ENCODE peak calls at places on chromosomes 16 and 17, in ten cellular contexts. One of them, this sample, is unnamed.
A peak's percentile ranks its signal among the peaks of the same experiment; 100 is the strongest.

GRCh38 chr17:45334231-45334630 is 17.4 kb upstream of the MAP3K14 start:
- DNase-seq in Peyer's patch: no peak
- DNase-seq in mucosa of descending colon: no peak
- DNase-seq in lower lobe of right lung: no peak
- DNase-seq in ovary: no peak
- DNase-seq in stomach: no peak
- DNase-seq in IMR-90: no peak
- DNase-seq in heart left ventricle: no peak
- DNase-seq in sigmoid colon: peak; percentile 40
- DNase-seq in cardiac muscle cell: no peak
- DNase-seq in this sample: no peak

GRCh38 chr17:57285681-57286080 is 29.4 kb downstream of the MSI2 start:
- DNase-seq in Peyer's patch: no peak
- DNase-seq in mucosa of descending colon: no peak
- DNase-seq in lower lobe of right lung: no peak
- DNase-seq in ovary: no peak
- DNase-seq in stomach: no peak
- DNase-seq in IMR-90: no peak
- DNase-seq in heart left ventricle: no peak
- DNase-seq in sigmoid colon: no peak
- DNase-seq in cardiac muscle cell: no peak
- DNase-seq in this sample: no peak

GRCh38 chr17:37447641-37448040 is 41.0 kb downstream of the TADA2A start:
- DNase-seq in Peyer's patch: no peak
- DNase-seq in mucosa of descending colon: no peak
- DNase-seq in lower lobe of right lung: no peak
- DNase-seq in ovary: no peak
- DNase-seq in stomach: no peak
- DNase-seq in IMR-90: peak; percentile 51
- DNase-seq in heart left ventricle: no peak
- DNase-seq in sigmoid colon: no peak
- DNase-seq in cardiac muscle cell: no peak
- DNase-seq in this sample: no peak

GRCh38 chr16:81485824-81486554 is 41.4 kb downstream of the CMIP start:
- DNase-seq in Peyer's patch: no peak
- DNase-seq in mucosa of descending colon: no peak
- DNase-seq in lower lobe of right lung: no peak
- DNase-seq in ovary: no peak
- DNase-seq in stomach: no peak
- DNase-seq in IMR-90: no peak
- DNase-seq in heart left ventricle: peak; percentile 26
- DNase-seq in sigmoid colon: no peak
- DNase-seq in cardiac muscle cell: peak; percentile 41
- DNase-seq in this sample: no peak

GRCh38 chr16:67804853-67805542 is 1.4 kb downstream of the RANBP10 start:
- DNase-seq in Peyer's patch: no peak
- DNase-seq in mucosa of descending colon: no peak
- DNase-seq in lower lobe of right lung: no peak
- DNase-seq in ovary: no peak
- DNase-seq in stomach: no peak
- DNase-seq in IMR-90: peak; percentile 34
- DNase-seq in heart left ventricle: no peak
- DNase-seq in sigmoid colon: no peak
- DNase-seq in cardiac muscle cell: no peak
- DNase-seq in this sample: no peak

GRCh38 chr17:39404542-39405378 is 3.3 kb upstream of the FBXL20 start:
- DNase-seq in Peyer's patch: no peak
- DNase-seq in mucosa of descending colon: no peak
- DNase-seq in lower lobe of right lung: no peak
- DNase-seq in ovary: no peak
- DNase-seq in stomach: no peak
- DNase-seq in IMR-90: peak; percentile 91
- DNase-seq in heart left ventricle: no peak
- DNase-seq in sigmoid colon: no peak
- DNase-seq in cardiac muscle cell: peak; percentile 85
- DNase-seq in this sample: no peak

GRCh38 chr16:55145771-55146603 is 178.0 kb upstream of the IRX6 start:
- DNase-seq in Peyer's patch: no peak
- DNase-seq in mucosa of descending colon: no peak
- DNase-seq in lower lobe of right lung: no peak
- DNase-seq in ovary: no peak
- DNase-seq in stomach: no peak
- DNase-seq in IMR-90: no peak
- DNase-seq in heart left ventricle: no peak
- DNase-seq in sigmoid colon: no peak
- DNase-seq in cardiac muscle cell: no peak
- DNase-seq in this sample: no peak

GRCh38 chr17:77649717-77650211 is 308.7 kb upstream of the TNRC6C start:
- DNase-seq in Peyer's patch: peak; percentile 10
- DNase-seq in mucosa of descending colon: no peak
- DNase-seq in lower lobe of right lung: no peak
- DNase-seq in ovary: no peak
- DNase-seq in stomach: no peak
- DNase-seq in IMR-90: no peak
- DNase-seq in heart left ventricle: no peak
- DNase-seq in sigmoid colon: peak; percentile 18
- DNase-seq in cardiac muscle cell: peak; percentile 8
- DNase-seq in this sample: no peak

GRCh38 chr16:4297480-4297879 is 18.4 kb upstream of the GLIS2 start:
- DNase-seq in Peyer's patch: no peak
- DNase-seq in mucosa of descending colon: no peak
- DNase-seq in lower lobe of right lung: no peak
- DNase-seq in ovary: no peak
- DNase-seq in stomach: no peak
- DNase-seq in IMR-90: no peak
- DNase-seq in heart left ventricle: no peak
- DNase-seq in sigmoid colon: no peak
- DNase-seq in cardiac muscle cell: no peak
- DNase-seq in this sample: no peak

GRCh38 chr16:4301968-4302367 is 13.9 kb upstream of the GLIS2 start:
- DNase-seq in Peyer's patch: no peak
- DNase-seq in mucosa of descending colon: no peak
- DNase-seq in lower lobe of right lung: no peak
- DNase-seq in ovary: no peak
- DNase-seq in stomach: no peak
- DNase-seq in IMR-90: no peak
- DNase-seq in heart left ventricle: no peak
- DNase-seq in sigmoid colon: no peak
- DNase-seq in cardiac muscle cell: no peak
- DNase-seq in this sample: no peak

GRCh38 chr16:4293822-4294457 is 21.1 kb upstream of the TFAP4 start:
- DNase-seq in Peyer's patch: no peak
- DNase-seq in mucosa of descending colon: no peak
- DNase-seq in lower lobe of right lung: peak; percentile 58
- DNase-seq in ovary: peak; percentile 67
- DNase-seq in stomach: peak; percentile 58
- DNase-seq in IMR-90: peak; percentile 82
- DNase-seq in heart left ventricle: peak; percentile 64
- DNase-seq in sigmoid colon: peak; percentile 84
- DNase-seq in cardiac muscle cell: peak; percentile 81
- DNase-seq in this sample: no peak

GRCh38 chr16:4301177-4301576 is 14.7 kb upstream of the GLIS2 start:
- DNase-seq in Peyer's patch: no peak
- DNase-seq in mucosa of descending colon: no peak
- DNase-seq in lower lobe of right lung: no peak
- DNase-seq in ovary: no peak
- DNase-seq in stomach: no peak
- DNase-seq in IMR-90: no peak
- DNase-seq in heart left ventricle: no peak
- DNase-seq in sigmoid colon: no peak
- DNase-seq in cardiac muscle cell: no peak
- DNase-seq in this sample: no peak

GRCh38 chr16:4298761-4299522 is 16.9 kb upstream of the GLIS2 start:
- DNase-seq in Peyer's patch: peak; percentile 92
- DNase-seq in mucosa of descending colon: peak; percentile 83
- DNase-seq in lower lobe of right lung: peak; percentile 88
- DNase-seq in ovary: peak; percentile 72
- DNase-seq in stomach: peak; percentile 83
- DNase-seq in IMR-90: peak; percentile 94
- DNase-seq in heart left ventricle: peak; percentile 91
- DNase-seq in sigmoid colon: peak; percentile 89
- DNase-seq in cardiac muscle cell: peak; percentile 94
- DNase-seq in this sample: no peak
- TF ChIP-seq CTCF in Peyer's patch: peak; percentile 7
- TF ChIP-seq CTCF in mucosa of descending colon: no peak
- TF ChIP-seq CTCF in lower lobe of right lung: no peak
- TF ChIP-seq CTCF in ovary: no peak
- TF ChIP-seq CTCF in stomach: no peak
- TF ChIP-seq CTCF in IMR-90: no peak
- TF ChIP-seq CTCF in heart left ventricle: no peak
- TF ChIP-seq CTCF in sigmoid colon: no peak
- TF ChIP-seq CTCF in cardiac muscle cell: no peak
- TF ChIP-seq CTCF in this sample: no peak

GRCh38 chr16:641326-642188 is at the start of gene MCRIP2:
- DNase-seq in Peyer's patch: peak; percentile 94
- DNase-seq in mucosa of descending colon: peak; percentile 92
- DNase-seq in lower lobe of right lung: peak; percentile 93
- DNase-seq in ovary: peak; percentile 91
- DNase-seq in stomach: peak; percentile 92
- DNase-seq in IMR-90: peak; percentile 61
- DNase-seq in heart left ventricle: peak; percentile 93
- DNase-seq in sigmoid colon: peak; percentile 91
- DNase-seq in cardiac muscle cell: peak; percentile 84
- DNase-seq in this sample: no peak

GRCh38 chr16:640614-641013 is 1.0 kb upstream of the MCRIP2 start:
- DNase-seq in Peyer's patch: no peak
- DNase-seq in mucosa of descending colon: no peak
- DNase-seq in lower lobe of right lung: no peak
- DNase-seq in ovary: peak; percentile 36
- DNase-seq in stomach: no peak
- DNase-seq in IMR-90: no peak
- DNase-seq in heart left ventricle: no peak
- DNase-seq in sigmoid colon: no peak
- DNase-seq in cardiac muscle cell: no peak
- DNase-seq in this sample: no peak

GRCh38 chr16:643050-643368 is 1.4 kb downstream of the MCRIP2 start:
- DNase-seq in Peyer's patch: no peak
- DNase-seq in mucosa of descending colon: peak; percentile 37
- DNase-seq in lower lobe of right lung: no peak
- DNase-seq in ovary: no peak
- DNase-seq in stomach: no peak
- DNase-seq in IMR-90: no peak
- DNase-seq in heart left ventricle: no peak
- DNase-seq in sigmoid colon: no peak
- DNase-seq in cardiac muscle cell: no peak
- DNase-seq in this sample: no peak

GRCh38 chr16:644556-644955 is 2.9 kb downstream of the MCRIP2 start:
- DNase-seq in Peyer's patch: no peak
- DNase-seq in mucosa of descending colon: no peak
- DNase-seq in lower lobe of right lung: no peak
- DNase-seq in ovary: no peak
- DNase-seq in stomach: no peak
- DNase-seq in IMR-90: no peak
- DNase-seq in heart left ventricle: no peak
- DNase-seq in sigmoid colon: no peak
- DNase-seq in cardiac muscle cell: no peak
- DNase-seq in this sample: no peak

DNA sequence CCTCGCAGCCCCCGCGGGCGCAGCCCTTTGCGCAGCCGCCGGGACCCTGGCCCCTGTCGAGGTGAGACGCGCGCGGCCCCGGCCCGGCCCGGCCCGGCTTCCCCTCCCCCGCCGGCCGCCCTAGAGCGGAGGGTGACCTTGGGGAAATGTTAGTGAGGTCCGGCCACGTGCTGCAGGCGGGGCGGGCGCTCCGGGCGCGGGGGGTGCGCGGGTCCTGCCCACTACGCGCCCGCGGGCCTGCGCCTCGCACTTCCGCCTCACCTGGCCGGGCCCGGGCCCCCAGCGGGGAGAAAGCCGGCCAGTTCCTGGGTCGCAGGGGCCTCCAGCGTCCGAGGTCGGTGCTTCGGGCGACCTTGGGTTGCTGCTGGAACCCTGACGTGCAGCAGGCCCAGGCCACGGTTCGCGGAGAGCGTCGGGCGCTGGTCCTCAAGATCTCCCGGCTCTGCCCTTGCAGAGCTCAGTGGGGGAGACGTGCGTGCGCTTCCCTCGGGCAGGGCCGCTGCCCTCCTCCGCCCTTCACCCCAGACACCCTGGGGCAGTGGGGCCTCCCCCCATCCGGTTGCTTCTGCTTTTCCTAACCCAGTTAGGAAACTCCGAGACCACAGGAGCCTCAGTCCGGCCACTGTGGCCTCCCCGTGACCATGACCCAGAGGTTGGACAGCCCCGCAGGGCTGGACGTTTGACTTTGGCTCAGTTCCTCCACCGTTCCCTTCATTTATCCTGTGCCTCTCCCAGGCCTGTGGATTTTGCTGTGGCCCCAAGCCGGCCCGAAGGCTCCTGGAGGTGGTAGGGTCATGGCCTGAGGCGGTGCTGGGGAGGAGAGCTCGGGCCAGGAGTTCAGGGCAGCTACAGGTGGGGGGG is 791 bp downstream of the MCRIP2 start:
- DNase-seq in Peyer's patch: peak; percentile 87
- DNase-seq in mucosa of descending colon: peak; percentile 84
- DNase-seq in lower lobe of right lung: peak; percentile 85
- DNase-seq in ovary: peak; percentile 84
- DNase-seq in stomach: peak; percentile 85
- DNase-seq in IMR-90: no peak
- DNase-seq in heart left ventricle: peak; percentile 78
- DNase-seq in sigmoid colon: peak; percentile 84
- DNase-seq in cardiac muscle cell: peak; percentile 36
- DNase-seq in this sample: no peak
- H3K4me1 ChIP-seq in Peyer's patch: no peaks in the 10 kb centered on the region
- H3K4me1 ChIP-seq in mucosa of descending colon: peaks cover 44% of the 10 kb centered on the region
- H3K4me1 ChIP-seq in lower lobe of right lung: peaks cover 47% of the 10 kb centered on the region
- H3K4me1 ChIP-seq in ovary: peaks cover 16% of the 10 kb centered on the region
- H3K4me1 ChIP-seq in stomach: peaks cover 74% of the 10 kb centered on the region
- H3K4me1 ChIP-seq in IMR-90: peaks cover 11% of the 10 kb centered on the region
- H3K4me1 ChIP-seq in heart left ventricle: peaks cover 24% of the 10 kb centered on the region
- H3K4me1 ChIP-seq in sigmoid colon: peaks cover 32% of the 10 kb centered on the region
- H3K4me1 ChIP-seq in cardiac muscle cell: peaks cover 21% of the 10 kb centered on the region
- H3K4me1 ChIP-seq in this sample: peaks cover 20% of the 10 kb centered on the region

DNA sequence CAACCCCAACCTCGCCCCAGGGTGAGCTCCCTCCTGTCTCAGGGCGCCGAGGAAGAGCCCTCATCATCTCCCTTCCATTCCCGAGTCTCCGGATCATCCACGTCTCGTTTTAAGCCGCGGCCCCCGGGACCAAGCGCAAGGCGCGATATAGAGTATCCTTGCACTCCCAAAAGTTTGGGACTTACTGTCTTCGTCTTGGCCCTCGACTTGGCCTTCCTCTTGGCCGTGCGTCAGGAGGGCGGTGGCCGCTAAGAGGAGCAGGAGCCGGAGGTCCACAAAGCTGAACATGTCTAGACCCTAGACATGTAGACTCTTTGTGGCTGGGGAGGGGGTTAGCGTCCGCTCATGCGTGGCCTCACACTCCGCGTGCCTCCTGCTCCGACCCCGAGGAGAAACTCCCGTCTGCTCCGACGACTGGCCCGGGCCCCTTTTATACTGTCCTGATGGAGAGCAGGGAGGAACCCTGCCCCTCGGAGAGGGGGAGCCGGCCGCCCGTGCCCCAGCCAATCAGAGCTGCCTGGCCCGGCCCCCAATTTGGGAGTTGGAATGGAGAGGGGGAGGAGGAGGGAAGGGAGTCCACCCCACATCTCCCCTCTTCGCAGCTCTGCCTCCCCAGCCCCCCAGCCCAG is at the start of gene COL1A1:
- DNase-seq in Peyer's patch: peak; percentile 63
- DNase-seq in mucosa of descending colon: peak; percentile 49
- DNase-seq in lower lobe of right lung: no peak
- DNase-seq in ovary: peak; percentile 96
- DNase-seq in stomach: peak; percentile 49
- DNase-seq in IMR-90: peak; percentile 90
- DNase-seq in heart left ventricle: peak; percentile 86
- DNase-seq in sigmoid colon: peak; percentile 97
- DNase-seq in cardiac muscle cell: peak; percentile 93
- DNase-seq in this sample: no peak
- H3K4me3 ChIP-seq in Peyer's patch: peak within 1 kb of the TSS; percentile 53
- H3K4me3 ChIP-seq in mucosa of descending colon: no peak within 1 kb of the TSS
- H3K4me3 ChIP-seq in lower lobe of right lung: peak within 1 kb of the TSS; percentile 57
- H3K4me3 ChIP-seq in ovary: peak within 1 kb of the TSS; percentile 70
- H3K4me3 ChIP-seq in stomach: peak within 1 kb of the TSS; percentile 49
- H3K4me3 ChIP-seq in IMR-90: peak within 1 kb of the TSS; percentile 80
- H3K4me3 ChIP-seq in heart left ventricle: peak within 1 kb of the TSS; percentile 51
- H3K4me3 ChIP-seq in sigmoid colon: peak within 1 kb of the TSS; percentile 93
- H3K4me3 ChIP-seq in cardiac muscle cell: peak within 1 kb of the TSS; percentile 33
- H3K4me3 ChIP-seq in this sample: peak within 1 kb of the TSS; percentile 47

GRCh38 chr16:75559564-75560372 is 3.7 kb upstream of the TMEM231 start:
- DNase-seq in Peyer's patch: no peak
- DNase-seq in mucosa of descending colon: no peak
- DNase-seq in lower lobe of right lung: no peak
- DNase-seq in ovary: no peak
- DNase-seq in stomach: no peak
- DNase-seq in IMR-90: peak; percentile 62
- DNase-seq in heart left ventricle: no peak
- DNase-seq in sigmoid colon: no peak
- DNase-seq in cardiac muscle cell: peak; percentile 66
- DNase-seq in this sample: no peak

GRCh38 chr16:75555213-75555706 is 792 bp downstream of the TMEM231 start:
- DNase-seq in Peyer's patch: peak; percentile 72
- DNase-seq in mucosa of descending colon: peak; percentile 80
- DNase-seq in lower lobe of right lung: peak; percentile 78
- DNase-seq in ovary: peak; percentile 74
- DNase-seq in stomach: peak; percentile 67
- DNase-seq in IMR-90: peak; percentile 86
- DNase-seq in heart left ventricle: peak; percentile 91
- DNase-seq in sigmoid colon: peak; percentile 91
- DNase-seq in cardiac muscle cell: peak; percentile 94
- DNase-seq in this sample: no peak

GRCh38 chr16:75552951-75553350 is 3.1 kb downstream of the TMEM231 start:
- DNase-seq in Peyer's patch: no peak
- DNase-seq in mucosa of descending colon: no peak
- DNase-seq in lower lobe of right lung: no peak
- DNase-seq in ovary: no peak
- DNase-seq in stomach: no peak
- DNase-seq in IMR-90: no peak
- DNase-seq in heart left ventricle: no peak
- DNase-seq in sigmoid colon: no peak
- DNase-seq in cardiac muscle cell: no peak
- DNase-seq in this sample: no peak

GRCh38 chr16:75559002-75559401 is 3.0 kb upstream of the TMEM231 start:
- DNase-seq in Peyer's patch: no peak
- DNase-seq in mucosa of descending colon: no peak
- DNase-seq in lower lobe of right lung: no peak
- DNase-seq in ovary: no peak
- DNase-seq in stomach: no peak
- DNase-seq in IMR-90: no peak
- DNase-seq in heart left ventricle: no peak
- DNase-seq in sigmoid colon: no peak
- DNase-seq in cardiac muscle cell: no peak
- DNase-seq in this sample: no peak

DNA sequence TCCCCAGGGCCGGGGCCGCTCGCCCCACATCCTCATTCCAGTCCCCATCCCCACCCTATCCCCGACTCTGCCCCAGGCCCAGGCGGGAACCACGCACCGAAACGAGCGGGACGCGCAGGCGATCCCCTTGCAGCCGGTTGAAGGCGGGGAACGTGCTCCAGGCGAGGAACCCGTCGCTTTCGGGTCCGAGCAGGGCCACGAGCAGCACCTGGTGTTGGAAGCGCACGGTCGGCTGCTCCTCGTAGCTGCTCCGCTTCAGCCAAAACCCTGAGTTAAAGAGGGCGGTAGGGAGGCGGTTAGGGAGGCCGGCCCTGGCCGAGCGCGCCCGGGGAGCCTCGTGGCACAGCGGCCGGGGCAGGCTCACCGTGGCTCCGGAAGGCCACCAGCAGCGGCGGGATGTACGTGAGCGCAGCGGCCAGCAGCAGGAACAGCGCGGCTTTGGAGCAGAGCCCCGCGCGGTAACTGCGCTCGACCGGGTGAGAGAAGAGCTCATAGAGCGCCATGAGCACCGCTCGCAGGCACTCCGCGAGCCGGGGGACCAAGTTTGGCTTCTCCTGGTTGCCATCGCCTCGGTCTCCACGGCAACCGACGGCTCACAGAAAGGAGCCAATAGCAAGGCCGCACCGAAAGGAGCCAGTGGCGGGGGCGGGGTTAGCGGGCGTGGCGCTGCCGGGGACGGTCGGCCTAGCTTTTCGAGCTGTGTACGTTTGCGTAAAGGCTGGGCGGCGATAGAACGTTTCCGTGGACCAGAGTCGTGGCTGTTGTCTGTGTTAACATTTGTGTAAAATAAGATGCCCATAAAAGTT is at the start of gene TMEM231:
- DNase-seq in Peyer's patch: peak; percentile 97
- DNase-seq in mucosa of descending colon: peak; percentile 99
- DNase-seq in lower lobe of right lung: peak; percentile 99
- DNase-seq in ovary: peak; percentile 97
- DNase-seq in stomach: peak; percentile 97
- DNase-seq in IMR-90: peak; percentile 89
- DNase-seq in heart left ventricle: peak; percentile 99
- DNase-seq in sigmoid colon: peak; percentile 99
- DNase-seq in cardiac muscle cell: peak; percentile 96
- DNase-seq in this sample: peak; percentile 96
- TF ChIP-seq CTCF in Peyer's patch: no peak
- TF ChIP-seq CTCF in mucosa of descending colon: no peak
- TF ChIP-seq CTCF in lower lobe of right lung: no peak
- TF ChIP-seq CTCF in ovary: no peak
- TF ChIP-seq CTCF in stomach: no peak
- TF ChIP-seq CTCF in IMR-90: no peak
- TF ChIP-seq CTCF in heart left ventricle: no peak
- TF ChIP-seq CTCF in sigmoid colon: no peak
- TF ChIP-seq CTCF in cardiac muscle cell: no peak
- TF ChIP-seq CTCF in this sample: no peak